ENCODE peak calls at places on chromosomes 13 and 19, in nine cellular contexts. E is foreskin fibroblast, X is heart right ventricle, N is GM23248, Z is mucosa of descending colon, V is upper lobe of left lung, R is BJ, P is SJSA1, C is heart left ventricle. F is an unnamed sample.

GRCh38 chr19:16381756-16382401 is 57.3 kb downstream of the KLF2 start:
- DNase-seq in E (peak; percentile 41), X (peak; percentile 93), N (peak; percentile 97), Z (peak; percentile 56), V (no peak), R (no peak), P (no peak), C (peak; percentile 85), F (no peak)

GRCh38 chr13:25169356-25169755 is 2.7 kb downstream of the AMER2 start:
- DNase-seq in E (no peak), X (no peak), N (no peak), Z (no peak), V (no peak), R (no peak), P (no peak), C (no peak), F (no peak)

GRCh38 chr19:7925171-7925837 is 631 bp downstream of the CTXN1 start:
- DNase-seq in E (peak; percentile 53), X (peak; percentile 60), N (peak; percentile 89), Z (peak; percentile 80), V (peak; percentile 93), R (no peak), P (peak; percentile 48), C (no peak), F (no peak)

GRCh38 chr13:66940113-66940512 is 290.0 kb downstream of the PCDH9 start:
- DNase-seq in E (no peak), X (no peak), N (no peak), Z (no peak), V (no peak), R (no peak), P (no peak), C (no peak), F (no peak)

GRCh38 chr13:33323766-33324525 is 38.4 kb upstream of the STARD13 start:
- DNase-seq in E (peak; percentile 41), X (no peak), N (peak; percentile 73), Z (no peak), V (no peak), R (no peak), P (no peak), C (no peak), F (no peak)

GRCh38 chr19:14089662-14090508 is 666 bp downstream of the SAMD1 start:
- DNase-seq in E (peak; percentile 66), X (no peak), N (peak; percentile 83), Z (peak; percentile 80), V (peak; percentile 92), R (no peak), P (peak; percentile 45), C (peak; percentile 53), F (no peak)

GRCh38 chr13:114017028-114017630 is 43.3 kb upstream of the C13orf46 start:
- DNase-seq in E (no peak), X (no peak), N (peak; percentile 47), Z (no peak), V (peak; percentile 51), R (no peak), P (no peak), C (no peak), F (peak; percentile 10)

GRCh38 chr13:81480634-81481033 is 1139.7 kb upstream of the SPRY2 start:
- DNase-seq in E (no peak), X (no peak), N (no peak), Z (no peak), V (no peak), R (no peak), P (no peak), C (no peak), F (no peak)

GRCh38 chr13:114145256-114145655 is 12.8 kb upstream of the RASA3 start:
- DNase-seq in E (no peak), X (no peak), N (no peak), Z (peak; percentile 39), V (no peak), R (no peak), P (no peak), C (no peak), F (no peak)

GRCh38 chr13:19067767-19068166 is 113.9 kb downstream of the TUBA3C start:
- DNase-seq in E (no peak), X (no peak), N (no peak), Z (no peak), V (no peak), R (no peak), P (no peak), C (no peak), F (no peak)

GRCh38 chr19:42051166-42052115 is 18.6 kb downstream of the GRIK5 start:
- DNase-seq in E (no peak), X (no peak), N (peak; percentile 62), Z (no peak), V (peak; percentile 62), R (no peak), P (no peak), C (no peak), F (no peak)

GRCh38 chr13:47680752-47681151 is 320.3 kb downstream of the SUCLA2 start:
- DNase-seq in E (peak; percentile 33), X (no peak), N (peak; percentile 72), Z (no peak), V (no peak), R (peak; percentile 30), P (peak; percentile 20), C (no peak), F (no peak)

GRCh38 chr19:51701468-51702100 is 8.5 kb downstream of the SPACA6 start:
- DNase-seq in E (no peak), X (no peak), N (no peak), Z (no peak), V (no peak), R (no peak), P (no peak), C (no peak), F (no peak)

GRCh38 chr19:51702754-51703654 is 9.9 kb downstream of the SPACA6 start:
- DNase-seq in E (no peak), X (peak; percentile 34), N (peak; percentile 21), Z (peak; percentile 77), V (peak; percentile 87), R (no peak), P (no peak), C (no peak), F (no peak)

GRCh38 chr19:51703655-51704515 is 10.8 kb downstream of the SPACA6 start:
- DNase-seq in E (peak; percentile 92), X (peak; percentile 97), N (peak; percentile 97), Z (peak; percentile 98), V (peak; percentile 100), R (peak; percentile 65), P (peak; percentile 95), C (peak; percentile 98), F (peak; percentile 67)

GRCh38 chr19:51704601-51705000 is 11.5 kb downstream of the SPACA6 start:
- DNase-seq in E (no peak), X (no peak), N (no peak), Z (no peak), V (no peak), R (no peak), P (no peak), C (no peak), F (no peak)

GRCh38 chr19:51702103-51702753 is 9.1 kb downstream of the SPACA6 start:
- DNase-seq in E (peak; percentile 36), X (peak; percentile 67), N (peak; percentile 84), Z (peak; percentile 81), V (peak; percentile 94), R (no peak), P (no peak), C (peak; percentile 76), F (no peak)
- H3K4me3 ChIP-seq in E (no peak overlapping the region), X (no peak overlapping the region), N (no peak overlapping the region), Z (no peak overlapping the region), V (peak overlapping the region; percentile 70), R (no peak overlapping the region), P (no peak overlapping the region), C (peak overlapping the region; percentile 68), F (no peak overlapping the region)

GRCh38 chr19:47780215-47780551 is 1.7 kb downstream of the SELENOW start:
- DNase-seq in E (no peak), X (no peak), N (no peak), Z (no peak), V (no peak), R (no peak), P (no peak), C (no peak), F (no peak)
- H3K4me3 ChIP-seq in E (peak overlapping the region; percentile 82), X (peak overlapping the region; percentile 99), N (peak overlapping the region; percentile 96), Z (no peak overlapping the region), V (peak overlapping the region; percentile 97), R (peak overlapping the region; percentile 93), P (no peak overlapping the region), C (peak overlapping the region; percentile 78), F (peak overlapping the region; percentile 94)

DNA sequence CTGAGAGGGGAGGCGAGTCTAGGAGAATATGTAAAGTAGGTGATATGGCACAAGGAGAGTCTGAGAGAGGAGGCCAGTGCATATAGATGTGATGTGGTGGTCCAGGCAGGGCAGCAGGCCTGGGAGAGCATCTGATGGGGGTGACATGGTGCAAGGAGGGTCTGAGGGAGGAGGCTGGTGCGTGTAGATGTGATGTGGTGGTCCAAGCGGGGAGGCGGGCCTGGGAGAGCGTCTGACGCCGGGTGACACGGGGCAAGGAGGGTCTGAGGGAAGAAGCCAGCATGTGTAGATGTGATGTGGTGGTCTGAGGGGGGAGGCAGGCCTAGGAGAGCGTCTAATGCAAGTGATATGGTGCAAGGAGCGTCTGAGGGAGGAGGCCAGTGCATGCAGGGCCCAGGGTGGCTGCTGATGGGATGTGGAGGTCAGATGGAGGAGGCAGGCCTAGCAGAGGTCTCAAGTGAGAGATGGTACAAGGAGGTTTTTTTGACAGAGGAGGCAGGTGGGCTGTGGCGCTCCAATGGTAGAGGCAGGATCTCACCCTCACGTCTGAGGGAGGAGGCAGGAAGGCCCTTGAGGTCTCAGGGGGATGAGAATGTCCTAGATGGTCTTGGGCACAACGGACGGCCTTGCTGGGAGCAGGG is 16.2 kb downstream of the NFIC start:
- DNase-seq in E (no peak), X (no peak), N (no peak), Z (no peak), V (no peak), R (no peak), P (no peak), C (no peak), F (no peak)
- H3K4me3 ChIP-seq in E (no peak overlapping the region), X (no peak overlapping the region), N (no peak overlapping the region), Z (no peak overlapping the region), V (no peak overlapping the region), R (no peak overlapping the region), P (no peak overlapping the region), C (no peak overlapping the region), F (no peak overlapping the region)

GRCh38 chr13:97921146-97921776 is 32.2 kb upstream of the IPO5 start:
- DNase-seq in E (peak; percentile 36), X (no peak), N (peak; percentile 61), Z (no peak), V (no peak), R (peak; percentile 25), P (no peak), C (no peak), F (no peak)
- H3K4me3 ChIP-seq in E (no peak overlapping the region), X (no peak overlapping the region), N (no peak overlapping the region), Z (no peak overlapping the region), V (no peak overlapping the region), R (no peak overlapping the region), P (no peak overlapping the region), C (no peak overlapping the region), F (no peak overlapping the region)